ENCODE peak calls at places on chromosomes 4 and X, in seven cellular contexts. U is spleen, X is left lung, F is left ventricle myocardium inferior, E is IMR-90, N is pancreas, K is iPS DF 6.9. G is an unnamed sample. For H3K36me3, the result is how much of the 10 kb centered on the place peaks cover.

GRCh38 chr4:174154455-174154854 is 129.0 kb downstream of the FBXO8 start:
- DNase-seq in U (no peak), X (no peak), F (no peak), E (peak), N (no peak), K (no peak), G (no peak)

GRCh38 chr4:147542229-147542990 is 61.5 kb downstream of the EDNRA start:
- DNase-seq in U (no peak), X (no peak), F (no peak), E (no peak), N (no peak), K (no peak), G (no peak)

GRCh38 chrX:19554786-19555185 is 39.5 kb upstream of the MAP3K15 start:
- DNase-seq in U (no peak), X (no peak), F (no peak), E (peak), N (no peak), K (no peak), G (no peak)

GRCh38 chrX:150889131-150889530 is 9.3 kb downstream of the CD99L2 start:
- DNase-seq in U (no peak), X (no peak), F (no peak), E (no peak), N (no peak), K (no peak), G (no peak)

GRCh38 chr4:120753854-120754253 is 168.7 kb downstream of the PRDM5 start:
- DNase-seq in U (no peak), X (no peak), F (no peak), E (no peak), N (no peak), K (no peak), G (no peak)

GRCh38 chr4:94621491-94622080 is 136.2 kb upstream of the BMPR1B start:
- DNase-seq in U (no peak), X (no peak), F (no peak), E (peak), N (peak), K (no peak), G (no peak)

GRCh38 chrX:70998402-70999027 is 67.6 kb upstream of the SLC7A3 start:
- DNase-seq in U (no peak), X (no peak), F (no peak), E (peak), N (no peak), K (peak), G (peak)

GRCh38 chrX:102712216-102712966 is at the start of gene GPRASP2:
- DNase-seq in U (peak), X (peak), F (peak), E (no peak), N (peak), K (no peak), G (peak)

GRCh38 chrX:11151799-11152591 is 40.9 kb downstream of the HCCS start:
- DNase-seq in U (no peak), X (no peak), F (no peak), E (no peak), N (no peak), K (no peak), G (no peak)

GRCh38 chr4:61397174-61397573 is 197.0 kb downstream of the ADGRL3 start:
- DNase-seq in U (no peak), X (no peak), F (no peak), E (peak), N (no peak), K (no peak), G (no peak)

GRCh38 chr4:142353149-142353738 is 492.9 kb downstream of the INPP4B start:
- DNase-seq in U (no peak), X (no peak), F (no peak), E (peak), N (no peak), K (peak), G (peak)

GRCh38 chrX:19627533-19627932 is 112.2 kb upstream of the MAP3K15 start:
- DNase-seq in U (no peak), X (no peak), F (no peak), E (peak), N (no peak), K (no peak), G (no peak)

GRCh38 chr4:89482926-89483595 is 175.5 kb upstream of the GPRIN3 start:
- DNase-seq in U (no peak), X (peak), F (no peak), E (no peak), N (no peak), K (no peak), G (no peak)

GRCh38 chr4:183468210-183469095 is 24.0 kb downstream of the CDKN2AIP start:
- DNase-seq in U (no peak), X (no peak), F (no peak), E (peak), N (no peak), K (no peak), G (no peak)

GRCh38 chr4:67565284-67565683 is 6.8 kb downstream of the STAP1 start:
- DNase-seq in U (no peak), X (no peak), F (no peak), E (peak), N (no peak), K (no peak), G (no peak)

GRCh38 chrX:133868687-133869086 is 116.7 kb downstream of the GPC3 start:
- DNase-seq in U (no peak), X (no peak), F (no peak), E (no peak), N (no peak), K (no peak), G (no peak)

GRCh38 chrX:9604111-9604907 is 139.5 kb downstream of the TBL1X start:
- DNase-seq in U (no peak), X (no peak), F (peak), E (no peak), N (peak), K (no peak), G (peak)

GRCh38 chr4:134777626-134778025 is 576.0 kb upstream of the PABPC4L start:
- DNase-seq in U (no peak), X (no peak), F (no peak), E (no peak), N (no peak), K (peak), G (peak)

GRCh38 chr4:177718514-177718913 is 276.3 kb upstream of the AGA start:
- DNase-seq in U (no peak), X (no peak), F (no peak), E (peak), N (no peak), K (no peak), G (no peak)

GRCh38 chr4:147057631-147057980 is 111.9 kb upstream of the TTC29 start:
- DNase-seq in U (no peak), X (no peak), F (no peak), E (peak), N (no peak), K (no peak), G (no peak)

GRCh38 chr4:169225058-169225751 is 45.6 kb downstream of the SH3RF1 start:
- DNase-seq in U (no peak), X (no peak), F (no peak), E (peak), N (no peak), K (no peak), G (no peak)

GRCh38 chr4:15832523-15833451 is 54.7 kb downstream of the CD38 start:
- DNase-seq in U (no peak), X (no peak), F (no peak), E (no peak), N (no peak), K (no peak), G (no peak)

GRCh38 chr4:95142877-95143412 is 385.2 kb downstream of the BMPR1B start:
- DNase-seq in U (no peak), X (peak), F (no peak), E (no peak), N (no peak), K (no peak), G (peak)

GRCh38 chr4:8241895-8242696 is 27.5 kb upstream of the HTRA3 start:
- DNase-seq in U (peak), X (peak), F (peak), E (peak), N (peak), K (peak), G (peak)
- H3K27ac ChIP-seq in U (no peak), X (no peak), F (peak), E (no peak), N (no peak), K (no peak), G (no peak)

GRCh38 chrX:24900234-24900633 is 115.5 kb downstream of the ARX start:
- DNase-seq in U (no peak), X (no peak), F (no peak), E (no peak), N (no peak), K (no peak), G (no peak)
- H3K36me3 ChIP-seq in U (under half), X (under half), F (under half), E (under half), N (under half), K (under half), G (under half)

DNA sequence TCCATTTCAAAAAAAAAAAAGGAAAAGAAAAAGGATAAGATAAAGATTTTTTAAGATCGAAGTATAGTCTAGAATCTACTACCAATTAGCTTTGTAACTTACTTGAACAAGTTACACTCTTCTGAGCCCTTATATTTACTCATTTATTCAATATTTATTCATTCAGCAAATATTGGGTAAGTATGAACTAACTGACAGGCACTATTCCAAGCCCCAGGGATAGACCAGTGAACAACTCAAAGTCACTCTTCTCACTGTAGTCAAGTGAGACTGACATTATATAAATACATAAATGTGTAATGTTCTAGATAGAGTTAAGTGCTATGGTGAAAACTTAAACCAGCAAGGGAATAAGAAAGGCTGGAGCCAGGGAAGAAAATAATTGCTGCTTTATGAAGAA is 131.6 kb downstream of the ARHGAP24 start:
- DNase-seq in U (no peak), X (no peak), F (no peak), E (no peak), N (no peak), K (no peak), G (no peak)
- H3K27ac ChIP-seq in U (no peak), X (no peak), F (no peak), E (no peak), N (peak), K (no peak), G (no peak)

DNA sequence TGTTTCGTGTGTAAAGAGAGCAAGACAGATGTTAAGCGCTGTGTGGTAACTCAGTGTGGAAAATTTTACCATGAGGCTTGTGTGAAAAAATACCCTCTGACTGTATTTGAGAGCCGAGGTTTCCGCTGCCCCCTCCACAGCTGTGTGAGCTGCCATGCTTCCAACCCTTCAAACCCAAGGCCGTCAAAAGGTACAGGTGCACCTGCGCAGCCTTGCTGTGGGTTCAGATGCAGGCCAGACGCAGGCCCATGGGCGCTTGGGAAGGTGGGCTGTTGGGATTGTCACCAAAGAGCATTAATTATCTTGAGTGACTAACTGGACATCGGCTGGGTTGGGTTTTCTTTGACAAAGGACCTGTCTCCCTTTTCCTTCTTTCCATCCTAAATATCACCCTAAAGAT is 55.4 kb downstream of the NELFA start:
- DNase-seq in U (no peak), X (no peak), F (no peak), E (no peak), N (no peak), K (no peak), G (no peak)
- H3K36me3 ChIP-seq in U (half or more), X (half or more), F (under half), E (under half), N (under half), K (under half), G (under half)

GRCh38 chr4:53963336-53963735 is 101.1 kb downstream of the CHIC2 start:
- DNase-seq in U (no peak), X (no peak), F (no peak), E (no peak), N (no peak), K (no peak), G (no peak)
- H3K27ac ChIP-seq in U (no peak), X (no peak), F (no peak), E (no peak), N (no peak), K (no peak), G (no peak)

GRCh38 chr4:158170691-158171455 is 2.0 kb downstream of the GASK1B start:
- DNase-seq in U (peak), X (peak), F (peak), E (peak), N (peak), K (peak), G (no peak)
- H3K36me3 ChIP-seq in U (under half), X (under half), F (under half), E (under half), N (under half), K (under half), G (under half)

DNA sequence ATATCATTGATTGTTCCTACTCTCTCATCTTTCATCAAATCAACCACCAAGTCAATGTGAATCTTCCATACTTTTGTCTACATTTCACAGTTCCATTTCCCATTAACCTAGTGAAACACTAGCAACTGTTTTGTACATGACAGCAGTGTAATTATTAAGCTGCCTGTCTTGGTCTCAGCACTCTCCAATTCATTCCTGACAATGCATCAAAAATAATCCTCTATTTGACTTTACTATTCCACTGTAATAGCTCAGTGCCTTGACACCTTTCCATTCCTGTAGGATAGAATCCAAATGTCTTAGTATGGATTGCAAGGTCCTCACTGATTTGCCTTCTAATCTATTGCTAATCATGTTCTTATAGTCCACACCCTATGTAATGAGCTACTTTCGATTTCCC is 2405.8 kb downstream of the PCDH7 start:
- DNase-seq in U (no peak), X (no peak), F (no peak), E (no peak), N (no peak), K (no peak), G (no peak)
- H3K27ac ChIP-seq in U (no peak), X (no peak), F (no peak), E (no peak), N (no peak), K (no peak), G (no peak)

GRCh38 chr4:7063362-7063761 is 4.5 kb downstream of the GRPEL1 start:
- DNase-seq in U (no peak), X (no peak), F (no peak), E (no peak), N (no peak), K (no peak), G (no peak)
- H3K36me3 ChIP-seq in U (half or more), X (half or more), F (under half), E (under half), N (under half), K (under half), G (under half)

GRCh38 chrX:69139516-69139915 is 25.7 kb downstream of the PJA1 start:
- DNase-seq in U (peak), X (no peak), F (no peak), E (peak), N (no peak), K (no peak), G (no peak)

GRCh38 chrX:69138512-69138911 is 26.7 kb downstream of the PJA1 start:
- DNase-seq in U (peak), X (no peak), F (no peak), E (no peak), N (no peak), K (no peak), G (no peak)

GRCh38 chrX:69136546-69137331 is 28.5 kb downstream of the PJA1 start:
- DNase-seq in U (peak), X (no peak), F (peak), E (no peak), N (no peak), K (no peak), G (peak)

GRCh38 chrX:69137911-69138310 is 27.3 kb downstream of the PJA1 start:
- DNase-seq in U (peak), X (no peak), F (no peak), E (no peak), N (no peak), K (no peak), G (no peak)

GRCh38 chrX:69137371-69137881 is 27.8 kb downstream of the PJA1 start:
- DNase-seq in U (peak), X (no peak), F (no peak), E (peak), N (no peak), K (no peak), G (peak)
- H3K27ac ChIP-seq in U (no peak), X (peak), F (peak), E (peak), N (peak), K (peak), G (peak)

DNA sequence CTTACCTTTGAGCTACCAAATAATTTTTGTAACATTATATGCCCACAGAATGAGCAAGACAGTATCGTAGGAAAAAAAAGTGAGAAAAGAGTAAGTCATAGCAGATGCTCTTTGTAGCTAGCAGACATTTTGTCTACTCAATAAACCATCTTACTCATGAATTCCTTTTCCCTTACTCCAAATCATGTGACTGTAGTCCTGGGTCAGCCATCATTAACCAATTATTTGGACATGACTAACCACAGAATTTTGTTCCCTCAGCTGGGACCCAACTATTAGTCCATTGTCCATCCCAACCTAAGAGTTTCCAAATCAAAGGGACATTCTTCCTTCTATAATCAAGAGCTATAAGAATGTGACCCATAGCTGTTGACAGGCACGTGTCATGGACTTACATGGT is 11.4 kb downstream of the UBE2D3 start:
- DNase-seq in U (no peak), X (no peak), F (no peak), E (peak), N (no peak), K (no peak), G (no peak)
- H3K36me3 ChIP-seq in U (half or more), X (under half), F (under half), E (under half), N (under half), K (under half), G (under half)